ENCODE peak calls at places on chromosomes 13 and 19, in five cellular contexts. T is GM23338, I is DND-41, V is right atrium auricular region, D is A549. R is an unnamed sample.

GRCh38 chr13:65300220-65300619 is 1929.9 kb downstream of the PCDH9 start:
- DNase-seq in I (no peak), D (no peak), T (no peak), V (no peak), R (no peak)

GRCh38 chr19:46856062-46857022 is 4.5 kb upstream of the ARHGAP35 start:
- DNase-seq in V (peak; percentile 99), D (peak; percentile 99), T (peak; percentile 99), I (peak; percentile 96), R (peak; percentile 90)

GRCh38 chr13:77429320-77430142 is 102.6 kb upstream of the MYCBP2 start:
- DNase-seq in T (no peak), I (no peak), V (no peak), D (no peak), R (peak; percentile 47)

GRCh38 chr19:3302755-3303154 is 63.6 kb upstream of the NFIC start:
- DNase-seq in T (peak; percentile 40), D (no peak), I (peak; percentile 18), V (no peak), R (no peak)

GRCh38 chr13:45335397-45336024 is 5.5 kb downstream of the TPT1 start:
- DNase-seq in I (no peak), V (no peak), T (no peak), D (no peak), R (no peak)

GRCh38 chr19:31355330-31356289 is 6.4 kb upstream of the TSHZ3 start:
- DNase-seq in T (peak; percentile 95), V (no peak), I (no peak), D (no peak), R (peak; percentile 21)

GRCh38 chr19:35294859-35295258 is 2.9 kb downstream of the MAG start:
- DNase-seq in D (no peak), I (no peak), T (no peak), V (no peak), R (no peak)

GRCh38 chr13:24007979-24008620 is 110.8 kb upstream of the C1QTNF9B start:
- DNase-seq in I (no peak), D (no peak), V (no peak), T (no peak), R (no peak)

GRCh38 chr19:36013280-36014028 is 559 bp downstream of the ALKBH6 start:
- DNase-seq in D (no peak), V (no peak), I (no peak), T (no peak), R (no peak)

GRCh38 chr13:58018865-58019264 is 387.3 kb downstream of the PCDH17 start:
- DNase-seq in T (no peak), V (no peak), I (no peak), D (no peak), R (no peak)

GRCh38 chr13:39347926-39348901 is 254.8 kb downstream of the LHFPL6 start:
- DNase-seq in I (no peak), V (no peak), T (peak; percentile 68), D (no peak), R (no peak)

GRCh38 chr13:111572956-111573355 is 252.5 kb downstream of the TEX29 start:
- DNase-seq in T (no peak), I (no peak), V (no peak), D (no peak), R (no peak)

GRCh38 chr13:107119989-107120881 is 552.3 kb upstream of the ARGLU1 start:
- DNase-seq in I (no peak), D (no peak), T (no peak), V (no peak), R (no peak)

GRCh38 chr13:107586216-107586615 is 629.1 kb downstream of the LIG4 start:
- DNase-seq in T (no peak), D (no peak), I (no peak), V (no peak), R (no peak)

GRCh38 chr13:93810264-93810663 is 583.7 kb downstream of the GPC6 start:
- DNase-seq in V (no peak), D (no peak), T (no peak), I (no peak), R (no peak)

GRCh38 chr13:45658586-45659235 is 43.2 kb upstream of the ERICH6B start:
- DNase-seq in V (no peak), T (no peak), D (no peak), I (no peak), R (no peak)

GRCh38 chr13:75345191-75345590 is 136.8 kb downstream of the TBC1D4 start:
- DNase-seq in V (no peak), T (no peak), D (no peak), I (no peak), R (no peak)

GRCh38 chr19:13053761-13054604 is 48.7 kb downstream of the LYL1 start:
- DNase-seq in T (peak; percentile 50), D (no peak), I (no peak), V (peak; percentile 97), R (no peak)

GRCh38 chr13:22874839-22875238 is 305.9 kb upstream of the SGCG start:
- DNase-seq in T (no peak), I (no peak), V (no peak), D (no peak), R (no peak)

GRCh38 chr19:56692496-56692895 is 20.9 kb upstream of the ZNF835 start:
- DNase-seq in I (no peak), T (no peak), D (no peak), V (no peak), R (no peak)

GRCh38 chr13:44093607-44094583 is 214.2 kb downstream of the LACC1 start:
- DNase-seq in D (no peak), I (no peak), T (no peak), V (no peak), R (no peak)

GRCh38 chr13:85366759-85367417 is 432.3 kb downstream of the SLITRK6 start:
- DNase-seq in V (no peak), T (no peak), D (no peak), I (no peak), R (no peak)

GRCh38 chr13:19860884-19861655 is 2.4 kb downstream of the ZMYM5 start:
- DNase-seq in D (no peak), V (no peak), I (peak; percentile 16), T (no peak), R (no peak)

GRCh38 chr19:52453324-52454094 is at the start of gene ZNF578:
- DNase-seq in V (peak; percentile 79), D (no peak), I (no peak), T (peak; percentile 90), R (peak; percentile 71)

GRCh38 chr13:102310691-102311432 is 91.0 kb downstream of the FGF14 start:
- DNase-seq in T (no peak), V (no peak), D (no peak), I (no peak), R (no peak)

GRCh38 chr13:110563463-110563774 is 1.9 kb upstream of the RAB20 start:
- DNase-seq in D (no peak), T (no peak), V (no peak), I (no peak), R (no peak)

GRCh38 chr13:27442071-27442647 is 8.2 kb downstream of the MTIF3 start:
- DNase-seq in T (peak; percentile 54), V (no peak), D (no peak), I (peak; percentile 83), R (no peak)

GRCh38 chr19:17555929-17556813 is 722 bp downstream of the COLGALT1 start:
- DNase-seq in I (peak; percentile 50), V (peak; percentile 75), T (peak; percentile 81), D (no peak), R (no peak)
- TF ChIP-seq CTCF in I (peak; percentile 18), V (no peak), T (no peak), D (no peak), R (peak; percentile 8)

GRCh38 chr13:99270503-99270902 is 12.3 kb upstream of the GPR18 start:
- DNase-seq in T (no peak), V (no peak), I (no peak), D (no peak), R (no peak)
- TF ChIP-seq CTCF in T (no peak), V (no peak), I (no peak), D (no peak), R (no peak)

GRCh38 chr19:7500811-7501450 is 12.1 kb upstream of the PEX11G start:
- DNase-seq in T (peak; percentile 96), I (no peak), V (no peak), D (peak; percentile 65), R (peak; percentile 73)
- TF ChIP-seq CTCF in T (no peak), I (no peak), V (no peak), D (no peak), R (no peak)

GRCh38 chr19:29573486-29573885 is 32.6 kb upstream of the POP4 start:
- DNase-seq in I (no peak), V (no peak), T (no peak), D (no peak), R (no peak)
- TF ChIP-seq CTCF in I (no peak), V (no peak), T (no peak), D (no peak), R (no peak)

GRCh38 chr19:799076-799881 is 2.0 kb downstream of the PTBP1 start:
- DNase-seq in D (no peak), T (peak; percentile 56), I (peak; percentile 22), V (no peak), R (peak; percentile 38)
- TF ChIP-seq CTCF in D (peak; percentile 27), T (no peak), I (peak; percentile 2), V (no peak), R (no peak)

GRCh38 chr19:2110822-2111221 is 14.1 kb downstream of the IZUMO4 start:
- DNase-seq in I (peak; percentile 15), V (no peak), D (no peak), T (peak; percentile 52), R (no peak)
- TF ChIP-seq CTCF in I (peak; percentile 19), V (no peak), D (no peak), T (peak; percentile 47), R (no peak)

GRCh38 chr19:29745253-29745652 is 30.2 kb upstream of the C19orf12 start:
- DNase-seq in V (no peak), I (no peak), T (peak; percentile 74), D (no peak), R (no peak)
- TF ChIP-seq CTCF in V (no peak), I (no peak), T (peak; percentile 51), D (peak; percentile 30), R (no peak)

DNA sequence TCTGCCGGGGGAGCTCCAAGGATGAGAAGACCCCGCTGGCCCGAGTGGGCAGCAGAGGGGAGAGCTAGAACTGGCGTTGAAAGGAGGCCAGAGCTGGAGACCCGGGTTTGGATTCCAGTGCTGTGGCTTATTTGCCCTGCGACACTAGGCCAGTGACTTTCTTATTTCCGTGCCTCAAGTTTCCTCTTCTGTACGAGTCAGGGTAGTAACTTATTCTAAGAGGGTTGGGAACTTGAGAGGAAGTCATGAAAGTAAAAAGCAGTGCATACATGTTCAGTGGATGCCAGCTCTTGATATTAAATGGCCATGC is 670 bp downstream of the FAM32A start:
- DNase-seq in I (no peak), V (no peak), D (no peak), T (no peak), R (no peak)
- TF ChIP-seq CTCF in I (peak; percentile 67), V (no peak), D (no peak), T (no peak), R (no peak)

R was measured in GM20000.